ENCODE peak calls at places on chromosomes 11 and 22, in six cellular contexts. C, G, S, W, M and Y are unnamed samples.

GRCh38 chr11:134510641-134511040 is 98.6 kb upstream of the B3GAT1 start:
- DNase-seq in C (no peak), G (no peak), S (no peak), W (no peak), M (no peak), Y (no peak)

GRCh38 chr11:92980291-92980690 is 10.8 kb downstream of the MTNR1B start:
- DNase-seq in C (no peak), G (no peak), S (no peak), W (no peak), M (no peak), Y (no peak)

GRCh38 chr11:33682019-33682418 is 18.6 kb downstream of the C11orf91 start:
- DNase-seq in C (no peak), G (no peak), S (no peak), W (no peak), M (no peak), Y (no peak)

GRCh38 chr22:43848366-43849171 is 13.7 kb downstream of the SULT4A1 start:
- DNase-seq in C (no peak), G (peak), S (no peak), W (no peak), M (no peak), Y (peak)

GRCh38 chr11:2890466-2891241 is 5.1 kb upstream of the CDKN1C start:
- DNase-seq in C (no peak), G (peak), S (no peak), W (no peak), M (no peak), Y (no peak)

GRCh38 chr22:45259754-45260394 is 19.2 kb upstream of the KIAA0930 start:
- DNase-seq in C (no peak), G (no peak), S (no peak), W (no peak), M (peak), Y (no peak)

GRCh38 chr11:61048368-61049065 is 53.8 kb upstream of the CD5 start:
- DNase-seq in C (no peak), G (no peak), S (no peak), W (no peak), M (no peak), Y (no peak)

GRCh38 chr11:101913631-101914030 is 1.2 kb upstream of the CEP126 start:
- DNase-seq in C (peak), G (no peak), S (no peak), W (no peak), M (no peak), Y (no peak)

GRCh38 chr22:44578516-44579230 is 80.6 kb upstream of the RTL6 start:
- DNase-seq in C (no peak), G (no peak), S (no peak), W (no peak), M (peak), Y (peak)

GRCh38 chr11:11708256-11708655 is 86.5 kb upstream of the GALNT18 start:
- DNase-seq in C (no peak), G (no peak), S (no peak), W (no peak), M (peak), Y (no peak)

GRCh38 chr11:117618956-117619355 is 178.1 kb downstream of the DSCAML1 start:
- DNase-seq in C (no peak), G (no peak), S (no peak), W (no peak), M (peak), Y (peak)

GRCh38 chr22:43423046-43423445 is 11.2 kb downstream of the MPPED1 start:
- DNase-seq in C (no peak), G (no peak), S (no peak), W (no peak), M (no peak), Y (no peak)

GRCh38 chr22:19126309-19126666 is 4.1 kb upstream of the DGCR2 start:
- DNase-seq in C (no peak), G (no peak), S (no peak), W (no peak), M (no peak), Y (no peak)

GRCh38 chr11:74849525-74850391 is 99.1 kb downstream of the XRRA1 start:
- DNase-seq in C (peak), G (peak), S (peak), W (peak), M (no peak), Y (peak)

GRCh38 chr11:120169981-120170698 is 32.2 kb upstream of the TRIM29 start:
- DNase-seq in C (no peak), G (no peak), S (no peak), W (no peak), M (no peak), Y (no peak)

GRCh38 chr11:80860632-80861031 is 1419.8 kb upstream of the TENM4 start:
- DNase-seq in C (no peak), G (no peak), S (no peak), W (no peak), M (no peak), Y (no peak)

GRCh38 chr11:118763038-118763437 is 27.9 kb downstream of the DDX6 start:
- DNase-seq in C (no peak), G (no peak), S (no peak), W (no peak), M (no peak), Y (no peak)

GRCh38 chr11:11618973-11619435 is 2.8 kb downstream of the GALNT18 start:
- DNase-seq in C (no peak), G (no peak), S (no peak), W (no peak), M (no peak), Y (no peak)

GRCh38 chr11:58586998-58587397 is 8.1 kb downstream of the ZFP91 start:
- DNase-seq in C (no peak), G (no peak), S (no peak), W (no peak), M (no peak), Y (no peak)

GRCh38 chr11:36469881-36470802 is 39.9 kb downstream of the TRAF6 start:
- DNase-seq in C (peak), G (peak), S (no peak), W (no peak), M (no peak), Y (no peak)

GRCh38 chr22:23109441-23109978 is 32.3 kb downstream of the RSPH14 start:
- DNase-seq in C (no peak), G (no peak), S (no peak), W (no peak), M (no peak), Y (no peak)

GRCh38 chr11:19344661-19345518 is 104.1 kb upstream of the E2F8 start:
- DNase-seq in C (peak), G (peak), S (no peak), W (peak), M (peak), Y (peak)

GRCh38 chr11:66045177-66045639 is 3.8 kb downstream of the GAL3ST3 start:
- DNase-seq in C (peak), G (peak), S (peak), W (peak), M (peak), Y (peak)

GRCh38 chr11:125603207-125603606 is 10.6 kb downstream of the STT3A start:
- DNase-seq in C (no peak), G (peak), S (no peak), W (no peak), M (no peak), Y (no peak)

GRCh38 chr11:206516-207212 is 535 bp downstream of the BET1L start:
- DNase-seq in C (peak), G (no peak), S (no peak), W (peak), M (peak), Y (no peak)

GRCh38 chr22:22767876-22768602 is 119.6 kb upstream of the IGLL5 start:
- DNase-seq in C (no peak), G (no peak), S (no peak), W (no peak), M (no peak), Y (peak)

GRCh38 chr22:37419916-37420655 is 7.2 kb downstream of the ELFN2 start:
- DNase-seq in C (peak), G (peak), S (peak), W (no peak), M (peak), Y (peak)

GRCh38 chr11:75969626-75970308 is 154.8 kb downstream of the UVRAG start:
- DNase-seq in C (peak), G (peak), S (no peak), W (no peak), M (no peak), Y (no peak)

GRCh38 chr22:21823740-21824438 is 43.6 kb downstream of the MAPK1 start:
- DNase-seq in C (peak), G (peak), S (no peak), W (no peak), M (no peak), Y (no peak)

GRCh38 chr22:29926057-29926456 is 43.1 kb downstream of the MTMR3 start:
- DNase-seq in C (no peak), G (no peak), S (no peak), W (no peak), M (no peak), Y (no peak)

GRCh38 chr22:29925402-29925801 is 42.4 kb downstream of the MTMR3 start:
- DNase-seq in C (no peak), G (no peak), S (no peak), W (no peak), M (no peak), Y (no peak)
- H4K91ac ChIP-seq in C (no peak), G (no peak), S (no peak), W (no peak), M (no peak), Y (no peak)

DNA sequence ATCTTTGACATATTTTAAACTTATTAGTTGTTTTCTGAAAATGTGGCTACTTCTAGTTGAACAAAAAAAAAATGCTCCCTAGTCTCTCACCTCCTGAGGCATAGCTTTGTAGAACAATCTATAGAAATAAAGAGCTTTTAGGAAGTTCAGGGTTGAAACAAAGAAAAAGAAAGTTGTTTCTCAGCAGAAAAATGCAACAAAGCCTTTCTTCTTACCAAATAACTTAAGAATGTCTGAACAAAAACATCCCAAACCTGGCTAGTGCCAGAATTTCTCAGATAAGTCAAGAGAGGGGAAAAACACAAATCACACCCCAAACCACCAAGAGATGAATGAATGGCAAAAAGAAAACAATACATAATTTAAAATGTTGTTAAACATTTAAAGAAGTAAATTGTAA is 114.1 kb downstream of the MAML2 start:
- DNase-seq in C (no peak), G (peak), S (no peak), W (no peak), M (peak), Y (no peak)
- H4K91ac ChIP-seq in C (no peak), G (no peak), S (no peak), W (no peak), M (no peak), Y (no peak)

GRCh38 chr11:9916480-9916879 is 252.6 kb downstream of the SWAP70 start:
- DNase-seq in C (no peak), G (no peak), S (no peak), W (no peak), M (no peak), Y (no peak)
- H4K91ac ChIP-seq in C (no peak), G (no peak), S (no peak), W (no peak), M (no peak), Y (no peak)

DNA sequence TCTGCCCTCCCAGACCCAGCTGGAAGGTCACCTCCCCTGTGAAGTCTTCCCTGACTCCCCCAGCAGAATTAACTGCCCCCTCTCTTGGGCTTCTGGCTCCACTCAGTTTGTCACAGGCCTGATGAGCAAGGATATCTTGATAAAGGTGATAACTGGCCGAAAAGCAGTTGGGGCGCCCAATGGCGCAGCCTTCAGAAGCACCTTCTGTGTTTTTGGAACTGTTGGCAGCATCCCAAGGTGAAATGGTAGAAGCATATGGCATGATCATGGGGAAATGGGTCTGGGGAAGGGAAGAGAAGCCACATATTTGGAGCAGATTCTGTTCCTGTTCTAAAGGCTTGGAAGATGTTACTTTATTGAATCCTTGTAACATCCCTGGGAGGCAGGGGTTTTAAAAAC is 2.8 kb upstream of the TAB1 start:
- DNase-seq in C (no peak), G (no peak), S (no peak), W (no peak), M (no peak), Y (no peak)
- H4K91ac ChIP-seq in C (no peak), G (no peak), S (no peak), W (no peak), M (no peak), Y (no peak)

GRCh38 chr22:16818538-16818937 is 6.7 kb downstream of the XKR3 start:
- DNase-seq in C (no peak), G (no peak), S (no peak), W (no peak), M (no peak), Y (no peak)
- H4K91ac ChIP-seq in C (no peak), G (no peak), S (no peak), W (no peak), M (no peak), Y (no peak)

GRCh38 chr11:1827095-1827797 is 7.5 kb upstream of the SYT8 start:
- DNase-seq in C (peak), G (peak), S (no peak), W (no peak), M (no peak), Y (no peak)

GRCh38 chr11:1825039-1825740 is 9.6 kb upstream of the SYT8 start:
- DNase-seq in C (peak), G (no peak), S (peak), W (peak), M (peak), Y (peak)

GRCh38 chr11:1824221-1825038 is 10.4 kb upstream of the SYT8 start:
- DNase-seq in C (no peak), G (no peak), S (no peak), W (no peak), M (no peak), Y (peak)

GRCh38 chr11:1826552-1827094 is 8.2 kb upstream of the SYT8 start:
- DNase-seq in C (peak), G (peak), S (no peak), W (no peak), M (no peak), Y (peak)

DNA sequence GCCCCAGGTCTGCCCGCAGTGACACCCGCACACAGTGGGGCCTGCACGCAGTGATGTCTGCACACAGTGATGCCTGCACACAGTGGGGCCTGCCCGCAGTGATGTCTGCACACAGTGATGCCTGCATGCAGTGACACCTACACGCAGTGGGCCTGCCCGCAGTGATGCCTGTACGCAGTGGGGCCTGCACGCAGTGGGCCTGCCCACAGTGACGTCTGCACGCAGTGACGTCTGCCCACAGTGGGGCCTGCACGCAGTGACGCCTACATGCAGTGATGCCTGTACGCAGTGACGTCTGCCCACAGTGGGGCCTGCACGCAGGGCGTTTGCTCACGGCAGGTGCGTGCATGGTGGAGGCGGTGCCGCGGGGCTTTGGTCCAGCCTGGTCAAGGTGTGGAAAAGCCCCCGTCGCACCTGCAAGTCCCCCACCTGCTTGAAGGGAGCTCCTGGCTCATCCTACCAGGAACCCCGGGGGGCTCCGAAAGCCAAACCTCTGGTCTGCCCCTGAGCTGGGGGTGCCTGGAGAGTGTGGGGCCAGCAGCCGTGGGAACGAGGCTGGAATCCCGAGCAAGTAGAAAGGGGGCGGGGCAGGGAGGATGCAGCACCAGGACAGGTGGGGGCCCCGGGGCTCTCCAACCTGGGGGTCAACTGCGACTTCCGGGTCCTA is 8.9 kb upstream of the SYT8 start:
- DNase-seq in C (no peak), G (no peak), S (no peak), W (no peak), M (no peak), Y (no peak)
- H4K91ac ChIP-seq in C (no peak), G (no peak), S (no peak), W (peak), M (no peak), Y (no peak)